ENCODE peak calls at places on chromosome 12, in four cellular contexts. A is A549, N is K562, Z is HCT116. L is an unnamed sample.
A peak's percentile ranks its signal among the peaks of the same experiment; 100 is the strongest.

GRCh38 chr12:3236345-3237153 is 159.4 kb downstream of the TSPAN9 start:
- DNase-seq in Z (peak; percentile 42), N (peak; percentile 56), A (peak; percentile 40), L (peak; percentile 62)

GRCh38 chr12:34405286-34406227 is 383.3 kb downstream of the ALG10 start:
- DNase-seq in Z (no peak), A (no peak), N (peak; percentile 0), L (no peak)

GRCh38 chr12:127343941-127344340 is 923.0 kb upstream of the TMEM132C start:
- DNase-seq in Z (no peak), N (no peak), A (no peak), L (no peak)

GRCh38 chr12:109988903-109989302 is 7.3 kb downstream of the GIT2 start:
- DNase-seq in Z (no peak), N (no peak), A (no peak), L (no peak)

GRCh38 chr12:71755146-71755892 is 656 bp downstream of the RAB21 start:
- DNase-seq in A (peak; percentile 36), Z (no peak), N (peak; percentile 53), L (peak; percentile 63)

GRCh38 chr12:68675098-68675842 is 11.5 kb upstream of the NUP107 start:
- DNase-seq in A (no peak), N (peak; percentile 35), Z (no peak), L (peak; percentile 28)

GRCh38 chr12:53701518-53702264 is 25.6 kb downstream of the CALCOCO1 start:
- DNase-seq in N (peak; percentile 76), A (peak; percentile 84), Z (peak; percentile 60), L (peak; percentile 81)

GRCh38 chr12:70367268-70368141 is 1.4 kb downstream of the KCNMB4 start:
- DNase-seq in N (no peak), A (no peak), Z (no peak), L (no peak)

GRCh38 chr12:50411051-50411660 is 10.5 kb downstream of the LARP4 start:
- DNase-seq in Z (no peak), N (no peak), A (no peak), L (peak; percentile 39)

GRCh38 chr12:112207397-112207924 is 82.1 kb downstream of the TRAFD1 start:
- DNase-seq in N (no peak), A (no peak), Z (no peak), L (no peak)

GRCh38 chr12:9064815-9065606 is 50.7 kb downstream of the A2M start:
- DNase-seq in A (peak; percentile 60), N (no peak), Z (peak; percentile 71), L (no peak)

GRCh38 chr12:64699504-64700115 is 59.6 kb downstream of the GNS start:
- DNase-seq in Z (no peak), N (no peak), A (no peak), L (peak; percentile 86)

GRCh38 chr12:32201996-32202395 is 95.3 kb downstream of the BICD1 start:
- DNase-seq in N (no peak), A (no peak), Z (no peak), L (no peak)

GRCh38 chr12:179131-179884 is 34.6 kb downstream of the SLC6A12 start:
- DNase-seq in Z (no peak), A (no peak), N (no peak), L (no peak)

GRCh38 chr12:96285158-96285557 is 91.0 kb downstream of the ELK3 start:
- DNase-seq in N (no peak), Z (no peak), A (no peak), L (no peak)
- H3K4me3 ChIP-seq in N (no peak overlapping the region), Z (no peak overlapping the region), A (no peak overlapping the region), L (no peak overlapping the region)

GRCh38 chr12:56129210-56129691 is 1.2 kb downstream of the ESYT1 start:
- DNase-seq in A (peak; percentile 46), N (peak; percentile 79), Z (no peak), L (peak; percentile 98)

GRCh38 chr12:56127485-56127887 is 581 bp upstream of the ESYT1 start:
- DNase-seq in A (no peak), N (no peak), Z (no peak), L (no peak)

GRCh38 chr12:56127888-56128668 is at the start of gene ESYT1:
- DNase-seq in N (peak; percentile 98), Z (peak; percentile 100), A (peak; percentile 99), L (peak; percentile 100)

GRCh38 chr12:56128669-56129209 is 672 bp downstream of the ESYT1 start:
- DNase-seq in Z (no peak), A (peak; percentile 29), N (no peak), L (peak; percentile 62)

GRCh38 chr12:56126732-56127239 is 1.3 kb upstream of the ESYT1 start:
- DNase-seq in A (no peak), N (no peak), Z (no peak), L (peak; percentile 83)
- TF ChIP-seq MAX in A (no peak), N (no peak), Z (no peak), L (no peak)

DNA sequence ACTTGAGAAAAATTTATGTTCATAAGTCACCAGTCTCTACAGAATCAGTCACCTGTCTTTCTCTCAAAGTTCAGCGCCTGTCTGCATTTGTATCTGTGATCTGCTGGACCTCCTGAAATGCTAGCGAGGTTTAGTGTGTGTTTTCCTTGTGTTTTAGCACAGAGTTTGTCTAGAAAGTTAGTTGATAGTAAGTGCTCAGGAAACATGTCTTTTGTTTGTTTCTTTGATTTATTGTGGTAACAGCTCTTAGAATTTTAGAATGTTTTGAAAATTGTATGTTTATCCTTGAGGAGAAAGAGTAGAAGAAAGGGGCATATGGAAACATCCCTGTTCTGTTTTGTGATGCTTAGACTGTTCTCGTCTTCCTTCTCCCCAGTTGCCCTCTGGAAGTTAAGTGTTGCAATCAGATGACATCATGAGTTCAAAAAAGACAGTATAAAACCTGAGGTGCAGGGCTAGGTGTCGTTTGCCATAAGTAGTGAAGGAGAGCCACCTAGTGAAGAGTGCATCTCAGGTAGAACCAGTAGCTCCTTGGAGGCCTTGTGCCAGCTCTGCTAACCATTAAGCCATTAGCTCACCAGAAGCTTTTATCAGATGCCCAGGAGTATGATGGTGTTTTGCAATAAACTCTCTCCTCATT is 44.8 kb downstream of the FBXW8 start:
- DNase-seq in N (peak; percentile 32), A (peak; percentile 25), Z (peak; percentile 45), L (peak; percentile 66)
- TF ChIP-seq CTCF in N (peak; percentile 52), A (peak; percentile 29), Z (peak; percentile 53), L (peak; percentile 6)

GRCh38 chr12:14959463-14959862 is 1.9 kb downstream of the ARHGDIB start:
- DNase-seq in Z (no peak), N (no peak), A (no peak), L (peak; percentile 76)
- H3K4me3 ChIP-seq in Z (no peak overlapping the region), N (no peak overlapping the region), A (no peak overlapping the region), L (peak overlapping the region; percentile 98)

GRCh38 chr12:119153477-119154434 is 25.0 kb upstream of the HSPB8 start:
- DNase-seq in A (no peak), N (peak; percentile 83), Z (peak; percentile 68), L (peak; percentile 61)
- TF ChIP-seq MAX in A (no peak), N (no peak), Z (no peak), L (no peak)

GRCh38 chr12:5433081-5433839 is 1.4 kb downstream of the NTF3 start:
- DNase-seq in A (no peak), N (no peak), Z (no peak), L (no peak)
- TF ChIP-seq CTCF in A (no peak), N (no peak), Z (no peak), L (no peak)

GRCh38 chr12:75482636-75483035 is 2.1 kb downstream of the GLIPR1 start:
- DNase-seq in Z (no peak), N (no peak), A (no peak), L (peak; percentile 75)

GRCh38 chr12:75483411-75483810 is 2.9 kb downstream of the GLIPR1 start:
- DNase-seq in N (no peak), A (no peak), Z (no peak), L (no peak)

GRCh38 chr12:75480469-75480949 is at the start of gene GLIPR1:
- DNase-seq in N (peak; percentile 13), Z (no peak), A (peak; percentile 44), L (peak; percentile 95)

GRCh38 chr12:75481013-75481705 is 604 bp downstream of the GLIPR1 start:
- DNase-seq in N (no peak), Z (no peak), A (no peak), L (peak; percentile 73)

DNA sequence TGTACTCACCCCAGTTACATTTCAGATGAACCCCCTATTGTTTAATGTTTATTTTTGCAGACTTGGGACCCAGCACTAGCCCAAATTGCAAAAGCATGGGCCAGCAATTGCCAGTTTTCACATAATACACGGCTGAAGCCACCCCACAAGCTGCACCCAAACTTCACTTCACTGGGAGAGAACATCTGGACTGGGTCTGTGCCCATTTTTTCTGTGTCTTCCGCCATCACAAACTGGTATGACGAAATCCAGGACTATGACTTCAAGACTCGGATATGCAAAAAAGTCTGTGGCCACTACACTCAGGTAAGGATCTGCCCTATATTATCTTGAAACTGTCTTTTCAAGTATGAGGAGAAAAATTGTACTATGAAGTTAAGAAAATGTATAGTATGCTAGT is 1.2 kb downstream of the GLIPR1 start:
- DNase-seq in N (no peak), Z (no peak), A (no peak), L (peak; percentile 72)
- H3K4me3 ChIP-seq in N (no peak overlapping the region), Z (no peak overlapping the region), A (peak overlapping the region; percentile 37), L (peak overlapping the region; percentile 75)

GRCh38 chr12:76562158-76562557 is 2.6 kb upstream of the OSBPL8 start:
- DNase-seq in Z (no peak), N (no peak), A (no peak), L (no peak)

GRCh38 chr12:76560083-76560491 is 516 bp upstream of the OSBPL8 start:
- DNase-seq in N (no peak), A (no peak), Z (no peak), L (no peak)

GRCh38 chr12:76558684-76559276 is 791 bp downstream of the OSBPL8 start:
- DNase-seq in Z (no peak), N (peak; percentile 50), A (peak; percentile 31), L (peak; percentile 95)

GRCh38 chr12:76559277-76560082 is at the start of gene OSBPL8:
- DNase-seq in N (peak; percentile 95), A (peak; percentile 80), Z (peak; percentile 80), L (peak; percentile 98)

DNA sequence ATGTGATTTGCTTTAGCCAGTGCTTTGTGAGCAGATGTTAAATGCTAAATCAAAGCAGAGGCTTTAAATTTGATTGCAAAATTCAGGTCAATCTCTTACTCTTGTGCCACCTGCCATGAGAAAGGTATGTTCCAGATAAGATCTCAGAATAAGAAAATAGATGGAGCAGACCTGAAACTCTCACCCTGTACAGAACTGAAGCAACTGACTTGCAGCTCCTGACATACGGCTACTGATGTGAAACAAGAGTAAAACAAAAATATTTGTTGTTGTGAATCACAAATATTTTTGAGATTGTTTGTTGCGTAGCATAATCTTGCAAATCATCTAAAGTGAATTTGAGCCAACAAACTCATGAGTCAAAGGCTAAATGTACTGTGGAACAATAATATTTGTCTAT is 3.5 kb upstream of the OSBPL8 start:
- DNase-seq in A (no peak), Z (no peak), N (no peak), L (no peak)
- TF ChIP-seq MAX in A (no peak), Z (no peak), N (no peak), L (no peak)

L was measured in NB4.